ENCODE peak calls at places on chromosomes 5 and 9, in four cellular contexts. R is nephron progenitor cell, H is RWPE1, E is fibroblast of lung. M is an unnamed sample.

GRCh38 chr5:124935060-124935459 is 188.6 kb upstream of the ZNF608 start:
- DNase-seq in H (no peak), E (no peak), R (no peak), M (peak)

GRCh38 chr9:96420468-96421219 is 2.5 kb upstream of the ZNF367 start:
- DNase-seq in R (no peak), H (peak), E (peak), M (no peak)

GRCh38 chr5:138336952-138337684 is 948 bp upstream of the FAM53C start:
- DNase-seq in R (peak), E (peak), H (peak), M (no peak)

GRCh38 chr9:80797841-80798688 is 891.3 kb downstream of the TLE1 start:
- DNase-seq in E (peak), H (no peak), R (peak), M (no peak)

GRCh38 chr9:123360161-123361085 is 4.4 kb downstream of the CRB2 start:
- DNase-seq in E (peak), R (peak), H (no peak), M (peak)

GRCh38 chr9:18573157-18573556 is 99.2 kb downstream of the ADAMTSL1 start:
- DNase-seq in E (no peak), R (no peak), H (no peak), M (no peak)

GRCh38 chr5:61489574-61489973 is 157.5 kb downstream of the ZSWIM6 start:
- DNase-seq in H (no peak), E (no peak), R (no peak), M (no peak)

GRCh38 chr5:116296335-116297072 is 211.7 kb downstream of the COMMD10 start:
- DNase-seq in E (no peak), H (no peak), R (no peak), M (no peak)

GRCh38 chr5:58898538-58898937 is 315.7 kb downstream of the RAB3C start:
- DNase-seq in E (no peak), R (no peak), H (no peak), M (no peak)

GRCh38 chr5:138391859-138392386 is 39.4 kb downstream of the KDM3B start:
- DNase-seq in H (no peak), E (no peak), R (no peak), M (no peak)

GRCh38 chr5:151239237-151239861 is 13.6 kb upstream of the GM2A start:
- DNase-seq in R (peak), H (peak), E (peak), M (peak)

GRCh38 chr5:22835630-22836029 is 17.5 kb downstream of the CDH12 start:
- DNase-seq in R (no peak), E (no peak), H (no peak), M (no peak)

GRCh38 chr9:8799231-8800014 is 999.8 kb upstream of the DMAC1 start:
- DNase-seq in R (no peak), H (no peak), E (no peak), M (no peak)

GRCh38 chr5:57822651-57823050 is 340.0 kb upstream of the ACTBL2 start:
- DNase-seq in R (no peak), H (no peak), E (no peak), M (no peak)

GRCh38 chr5:169667896-169668674 is 31.0 kb downstream of the DOCK2 start:
- DNase-seq in H (no peak), E (peak), R (no peak), M (no peak)

GRCh38 chr9:120387257-120387999 is 192.5 kb downstream of the CDK5RAP2 start:
- DNase-seq in R (no peak), E (no peak), H (no peak), M (no peak)

GRCh38 chr5:375336-375920 is 53.9 kb downstream of the AHRR start:
- DNase-seq in H (no peak), E (no peak), R (no peak), M (peak)

GRCh38 chr5:96035796-96036195 is 74.1 kb upstream of the ELL2 start:
- DNase-seq in H (no peak), R (no peak), E (no peak), M (no peak)

GRCh38 chr5:96033116-96033515 is 71.5 kb upstream of the ELL2 start:
- DNase-seq in R (no peak), E (no peak), H (no peak), M (no peak)

GRCh38 chr5:96031180-96031579 is 69.5 kb upstream of the ELL2 start:
- DNase-seq in R (no peak), H (no peak), E (no peak), M (no peak)

GRCh38 chr5:96036301-96036700 is 74.7 kb upstream of the ELL2 start:
- DNase-seq in R (no peak), E (no peak), H (no peak), M (no peak)

DNA sequence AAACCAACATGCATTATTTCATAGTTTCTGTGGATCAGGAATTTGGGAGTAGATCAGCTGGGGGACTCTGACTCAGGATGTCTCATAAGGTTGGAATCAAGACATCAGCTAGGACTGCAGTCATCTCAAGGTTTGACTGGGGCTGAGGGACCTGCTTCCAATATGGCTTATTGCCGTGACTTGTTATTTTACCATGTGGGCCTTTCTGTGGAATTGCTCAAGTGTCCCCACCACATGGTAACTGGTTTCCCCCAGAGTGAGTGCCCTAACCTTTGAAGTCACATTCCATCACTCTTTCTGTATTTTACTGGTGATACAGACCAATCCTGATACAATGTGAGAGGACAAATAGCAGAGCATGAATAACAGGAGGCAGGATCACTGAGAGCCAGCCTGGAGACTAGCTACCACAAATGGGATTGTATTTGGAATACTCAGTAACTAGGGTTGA is 70.2 kb upstream of the ELL2 start:
- DNase-seq in H (peak), R (no peak), E (peak), M (no peak)
- TF ChIP-seq CTCF in H (no peak), R (no peak), E (no peak), M (no peak)

GRCh38 chr5:8340739-8341344 is 471.9 kb downstream of the MTRR start:
- DNase-seq in E (peak), H (no peak), R (no peak), M (no peak)
- TF ChIP-seq CTCF in E (peak), H (peak), R (peak), M (peak)

GRCh38 chr9:127803507-127804352 is 1.0 kb downstream of the FPGS start:
- DNase-seq in R (no peak), H (peak), E (peak), M (peak)

GRCh38 chr9:127802576-127803443 is at the start of gene FPGS:
- DNase-seq in E (peak), R (peak), H (peak), M (peak)

GRCh38 chr9:127808347-127809001 is 5.8 kb downstream of the FPGS start:
- DNase-seq in E (no peak), H (no peak), R (no peak), M (no peak)

GRCh38 chr9:127806871-127807270 is 4.2 kb downstream of the FPGS start:
- DNase-seq in R (no peak), H (no peak), E (no peak), M (no peak)

DNA sequence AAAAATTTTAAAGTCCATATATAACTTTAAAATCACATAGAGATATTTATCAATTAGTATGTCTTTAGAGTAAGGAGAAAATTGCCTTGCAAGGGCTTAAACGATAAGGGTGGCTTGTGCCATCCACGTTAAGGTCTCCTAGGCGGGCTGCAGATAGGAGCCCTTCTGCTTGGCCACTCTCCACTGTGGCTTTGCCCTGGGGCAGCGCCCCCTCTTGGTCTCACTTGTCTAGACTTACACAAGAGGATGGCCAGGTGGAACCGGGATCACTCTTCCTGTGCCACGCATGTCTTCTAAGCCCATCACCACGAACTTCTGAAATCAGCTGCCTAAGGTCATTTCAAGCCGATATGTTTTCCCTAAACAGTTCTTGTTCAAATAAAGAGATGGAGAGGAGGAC is 2.9 kb downstream of the FPGS start:
- DNase-seq in E (peak), R (peak), H (no peak), M (no peak)
- TF ChIP-seq CTCF in E (peak), R (peak), H (no peak), M (no peak)

DNA sequence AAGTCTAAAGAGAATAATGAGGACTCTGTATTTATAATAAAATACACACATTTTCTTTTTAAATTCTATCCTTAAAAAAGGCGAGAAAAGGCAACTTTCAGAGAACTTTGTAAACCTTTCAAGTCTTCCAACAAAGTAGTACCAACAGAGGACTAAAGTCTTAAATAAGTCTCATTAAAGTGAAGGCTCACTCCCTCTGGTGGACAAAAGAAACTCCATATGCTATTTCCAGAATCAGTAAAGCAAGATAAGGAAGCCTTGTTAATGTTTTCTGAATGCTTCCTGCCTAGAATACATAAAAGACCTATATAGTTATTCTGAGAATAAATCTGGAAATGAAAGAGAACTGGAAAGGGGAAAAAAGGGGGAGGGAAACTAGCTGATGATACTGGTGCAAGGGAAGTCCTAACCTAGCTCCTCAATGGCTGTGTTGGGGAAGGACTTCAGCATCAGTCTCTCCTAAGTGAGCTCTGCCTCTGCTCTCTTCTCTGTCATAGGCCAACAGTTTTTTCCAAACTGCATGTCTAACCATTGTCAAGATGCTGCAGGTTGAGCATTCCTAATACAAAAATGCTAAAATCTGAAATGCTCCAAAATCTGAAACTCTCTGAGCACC is 7.2 kb downstream of the HMGCS1 start:
- DNase-seq in H (peak), E (peak), R (no peak), M (peak)
- TF ChIP-seq CTCF in H (peak), E (peak), R (peak), M (peak)

GRCh38 chr9:17134396-17134842 is 421 bp upstream of the CNTLN start:
- DNase-seq in E (peak), R (no peak), H (peak), M (no peak)

GRCh38 chr9:17138503-17138902 is 3.7 kb downstream of the CNTLN start:
- DNase-seq in H (no peak), E (no peak), R (no peak), M (no peak)

GRCh38 chr9:17135578-17135904 is 701 bp downstream of the CNTLN start:
- DNase-seq in E (no peak), R (no peak), H (no peak), M (no peak)

GRCh38 chr9:17137576-17137975 is 2.7 kb downstream of the CNTLN start:
- DNase-seq in H (no peak), E (peak), R (no peak), M (no peak)

DNA sequence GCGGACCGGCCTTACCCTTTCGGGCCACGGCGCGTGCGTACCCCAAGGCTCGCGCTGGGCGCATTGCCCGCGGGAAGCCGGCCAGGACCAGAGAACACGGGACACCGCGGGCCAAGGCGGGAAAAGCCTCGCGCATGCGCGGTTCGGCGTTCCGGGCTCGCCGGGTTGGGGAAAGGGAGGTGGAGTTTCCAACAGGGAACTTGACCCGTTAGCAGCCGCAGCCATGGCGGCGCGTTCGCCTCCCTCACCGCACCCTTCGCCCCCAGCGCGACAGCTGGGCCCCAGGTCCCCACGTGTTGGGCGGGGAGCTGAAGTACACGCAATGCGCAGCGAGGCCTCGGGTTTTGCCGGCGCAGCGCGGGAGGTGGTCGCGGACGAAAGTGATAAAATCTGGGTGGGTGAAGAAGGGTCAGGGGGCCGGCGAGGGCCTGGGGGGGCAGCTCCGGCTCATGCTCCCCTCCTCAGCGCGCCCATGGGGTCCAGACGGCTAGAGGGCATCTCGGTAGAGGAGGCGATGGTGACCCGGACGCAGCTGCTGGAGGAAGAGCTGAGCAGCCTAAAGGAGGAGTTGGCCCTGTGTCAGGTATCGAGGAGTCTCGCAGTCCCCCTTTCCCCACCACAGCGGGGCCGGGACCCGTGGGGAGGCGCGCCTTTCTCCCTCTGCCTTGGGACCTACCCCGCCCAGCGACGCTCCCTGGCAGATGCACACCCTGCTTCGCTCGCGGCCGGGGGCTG is at the start of gene CNTLN:
- DNase-seq in R (peak), E (peak), H (peak), M (peak)
- TF ChIP-seq CTCF in R (no peak), E (no peak), H (no peak), M (no peak)

GRCh38 chr5:52800394-52801213 is 12.9 kb downstream of the ITGA1 start:
- DNase-seq in R (peak), H (peak), E (peak), M (peak)
- TF ChIP-seq CTCF in R (no peak), H (no peak), E (no peak), M (no peak)

M was measured in GM13976.